ENCODE peak calls at places on chromosome 17, in seven cellular contexts. C is H7; N is fibroblast of lung; U is amniotic stem cell; Q is SJCRH30; I is effector CD4-positive, alpha-beta T cell; X is skeletal muscle cell. G is an unnamed sample.
A peak's percentile ranks its signal among the peaks of the same experiment; 100 is the strongest.

GRCh38 chr17:75073618-75074047 is 14.1 kb upstream of the SLC16A5 start:
- DNase-seq in C (no peak), N (no peak), U (no peak), Q (no peak), I (no peak), X (peak; percentile 60), G (no peak)

GRCh38 chr17:73803867-73804539 is 159.8 kb upstream of the SDK2 start:
- DNase-seq in C (no peak), N (no peak), U (no peak), Q (no peak), I (no peak), X (no peak), G (no peak)

GRCh38 chr17:77881545-77881944 is 77.0 kb upstream of the TNRC6C start:
- DNase-seq in C (peak; percentile 75), N (peak; percentile 83), U (no peak), Q (peak; percentile 96), I (peak; percentile 54), X (peak; percentile 69), G (peak; percentile 52)

GRCh38 chr17:1485748-1486376 is 6.6 kb downstream of the MYO1C start:
- DNase-seq in C (peak; percentile 91), N (peak; percentile 65), U (peak; percentile 14), Q (peak; percentile 28), I (peak; percentile 62), X (no peak), G (no peak)

GRCh38 chr17:47013341-47013740 is 34.3 kb upstream of the RPRML start:
- DNase-seq in C (no peak), N (peak; percentile 59), U (no peak), Q (no peak), I (no peak), X (no peak), G (no peak)

GRCh38 chr17:40730974-40731373 is 24.2 kb downstream of the KRT25 start:
- DNase-seq in C (no peak), N (no peak), U (no peak), Q (no peak), I (no peak), X (no peak), G (no peak)

GRCh38 chr17:27294689-27295630 is 1.0 kb downstream of the WSB1 start:
- DNase-seq in C (peak; percentile 54), N (peak; percentile 87), U (peak; percentile 54), Q (peak; percentile 78), I (peak; percentile 25), X (peak; percentile 37), G (no peak)

GRCh38 chr17:948284-948852 is 31.2 kb downstream of the NXN start:
- DNase-seq in C (peak; percentile 80), N (no peak), U (no peak), Q (peak; percentile 90), I (no peak), X (no peak), G (no peak)

GRCh38 chr17:17971431-17972125 is 622 bp downstream of the TOM1L2 start:
- DNase-seq in C (peak; percentile 33), N (peak; percentile 47), U (no peak), Q (peak; percentile 44), I (peak; percentile 32), X (no peak), G (no peak)

GRCh38 chr17:49054342-49055092 is 57.3 kb downstream of the IGF2BP1 start:
- DNase-seq in C (peak; percentile 56), N (no peak), U (no peak), Q (no peak), I (no peak), X (no peak), G (no peak)

GRCh38 chr17:29568331-29569244 is at the start of gene TP53I13:
- DNase-seq in C (peak; percentile 98), N (peak; percentile 83), U (peak; percentile 54), Q (peak; percentile 97), I (peak; percentile 80), X (no peak), G (no peak)

GRCh38 chr17:1110844-1111598 is 68.8 kb downstream of the ABR start:
- DNase-seq in C (peak; percentile 49), N (peak; percentile 89), U (peak; percentile 73), Q (peak; percentile 65), I (no peak), X (peak; percentile 62), G (peak; percentile 92)

GRCh38 chr17:83053021-83053778 is 26.2 kb upstream of the METRNL start:
- DNase-seq in C (peak; percentile 44), N (peak; percentile 48), U (no peak), Q (no peak), I (no peak), X (no peak), G (no peak)

GRCh38 chr17:79084291-79085153 is 9.9 kb downstream of the ENGASE start:
- DNase-seq in C (peak; percentile 53), N (no peak), U (no peak), Q (peak; percentile 76), I (no peak), X (no peak), G (no peak)

GRCh38 chr17:9817086-9817485 is 4.8 kb downstream of the GSG1L2 start:
- DNase-seq in C (peak; percentile 67), N (peak; percentile 17), U (no peak), Q (no peak), I (no peak), X (no peak), G (no peak)

GRCh38 chr17:29066053-29066452 is 23.1 kb downstream of the PIPOX start:
- DNase-seq in C (no peak), N (no peak), U (no peak), Q (peak; percentile 94), I (no peak), X (no peak), G (no peak)

GRCh38 chr17:57261084-57261461 is 4.8 kb downstream of the MSI2 start:
- DNase-seq in C (no peak), N (peak; percentile 23), U (no peak), Q (no peak), I (no peak), X (no peak), G (no peak)

GRCh38 chr17:42342242-42343008 is 45.8 kb downstream of the STAT3 start:
- DNase-seq in C (no peak), N (peak; percentile 76), U (no peak), Q (peak; percentile 92), I (no peak), X (no peak), G (no peak)

GRCh38 chr17:8176197-8176940 is at the start of gene TMEM107:
- DNase-seq in C (peak; percentile 95), N (peak; percentile 75), U (peak; percentile 88), Q (peak; percentile 83), I (peak; percentile 87), X (no peak), G (no peak)

GRCh38 chr17:74372426-74372825 is 5.1 kb downstream of the GPR142 start:
- DNase-seq in C (no peak), N (no peak), U (no peak), Q (no peak), I (no peak), X (no peak), G (no peak)

GRCh38 chr17:45155483-45155882 is 6.2 kb upstream of the HEXIM2 start:
- DNase-seq in C (no peak), N (no peak), U (no peak), Q (no peak), I (no peak), X (no peak), G (no peak)